ENCODE peak calls at places on chromosome 4, in eight cellular contexts. H is PC-3, C is Caco-2, R is spleen, J is dorsolateral prefrontal cortex, G is right atrium auricular region, T is fibroblast of the aortic adventitia, M is brain microvascular endothelial cell. X is an unnamed sample.

GRCh38 chr4:153154010-153154975 is 50.0 kb upstream of the TRIM2 start:
- DNase-seq in C (no peak), R (no peak), H (peak), J (no peak), T (peak), G (no peak), M (peak), X (peak)

GRCh38 chr4:158172558-158173258 is at the start of gene GASK1B:
- DNase-seq in T (peak), G (no peak), C (peak), J (no peak), R (no peak), M (peak), H (peak), X (peak)

GRCh38 chr4:18042754-18043153 is 21.2 kb upstream of the LCORL start:
- DNase-seq in J (no peak), G (no peak), T (no peak), M (no peak), R (no peak), C (peak), H (peak), X (no peak)

GRCh38 chr4:104906274-104906673 is 240.4 kb upstream of the TET2 start:
- DNase-seq in H (no peak), M (no peak), J (no peak), T (peak), G (no peak), C (no peak), R (no peak), X (no peak)

GRCh38 chr4:337932-338758 is 531 bp downstream of the ZNF141 start:
- DNase-seq in G (no peak), H (no peak), T (peak), J (peak), M (peak), R (peak), C (peak), X (peak)

GRCh38 chr4:113636438-113636818 is 125.1 kb downstream of the CAMK2D start:
- DNase-seq in R (no peak), C (no peak), G (no peak), J (no peak), M (no peak), T (no peak), H (peak), X (no peak)

GRCh38 chr4:23887989-23888388 is 1.9 kb downstream of the PPARGC1A start:
- DNase-seq in R (no peak), G (no peak), J (no peak), T (no peak), C (no peak), M (no peak), H (no peak), X (no peak)

GRCh38 chr4:188021548-188022249 is 26.1 kb downstream of the ZFP42 start:
- DNase-seq in J (no peak), H (peak), M (no peak), R (no peak), T (no peak), G (no peak), C (peak), X (no peak)

GRCh38 chr4:158793021-158793420 is 24.2 kb downstream of the FNIP2 start:
- DNase-seq in H (peak), C (no peak), M (no peak), R (no peak), J (no peak), G (no peak), T (no peak), X (peak)

GRCh38 chr4:143335979-143336827 is 473 bp upstream of the GAB1 start:
- DNase-seq in H (peak), G (peak), M (peak), R (peak), T (peak), J (peak), C (peak), X (peak)

GRCh38 chr4:82287720-82288119 is 86.1 kb downstream of the HNRNPD start:
- DNase-seq in J (no peak), G (no peak), R (no peak), C (no peak), T (no peak), H (peak), M (no peak), X (no peak)

GRCh38 chr4:86608757-86609375 is 14.8 kb downstream of the PTPN13 start:
- DNase-seq in J (no peak), C (no peak), G (no peak), M (no peak), T (no peak), R (no peak), H (no peak), X (no peak)

GRCh38 chr4:110055014-110055768 is 142.5 kb downstream of the EGF start:
- DNase-seq in M (peak), R (no peak), G (no peak), C (no peak), H (peak), T (peak), J (no peak), X (no peak)
- H3K4me3 ChIP-seq in M (no peak), R (no peak), G (no peak), C (no peak), H (no peak), T (no peak), J (no peak), X (no peak)

DNA sequence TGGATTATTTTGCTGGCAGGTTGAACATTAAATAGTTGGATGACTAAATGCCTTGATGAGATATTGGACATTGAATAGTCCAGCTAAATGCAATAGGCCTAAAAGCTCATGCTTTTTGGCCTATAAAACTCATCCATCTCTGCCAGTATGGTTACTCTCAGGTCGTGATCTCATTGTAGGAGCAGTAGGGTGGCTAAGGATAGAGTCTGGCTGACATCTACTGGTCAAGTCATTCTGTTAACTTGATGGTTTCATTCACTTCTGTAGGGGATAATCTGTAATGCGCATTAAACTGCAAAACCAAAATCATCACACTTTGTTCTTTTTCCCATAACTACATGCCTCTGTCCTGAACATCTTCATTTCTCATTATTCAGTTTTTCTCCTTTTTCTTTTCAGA is 227.0 kb downstream of the DKK2 start:
- DNase-seq in G (no peak), H (peak), C (peak), M (peak), T (peak), J (no peak), R (no peak), X (peak)
- TF ChIP-seq CTCF in G (no peak), H (peak), C (peak), M (peak), T (peak), J (peak), R (no peak), X (peak)

DNA sequence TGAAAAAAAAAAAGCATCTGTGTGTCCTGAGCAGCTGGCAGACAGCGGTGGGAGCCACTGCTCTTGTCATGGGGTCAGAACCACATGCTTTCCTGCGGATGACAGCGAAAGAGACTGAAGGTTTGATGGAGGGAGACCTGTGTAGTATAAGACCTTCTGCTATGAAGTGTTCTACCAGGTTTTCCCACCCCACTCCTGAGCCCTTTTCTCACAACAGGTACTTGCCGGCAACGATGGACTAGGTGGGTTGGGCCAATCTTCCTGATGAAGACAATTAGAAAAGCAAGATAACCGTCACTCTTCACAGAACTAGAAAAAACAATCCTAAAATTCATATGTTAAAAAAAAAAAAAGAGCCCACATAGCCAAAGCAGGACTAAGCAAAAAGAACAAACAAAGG is 107.3 kb downstream of the AFAP1 start:
- DNase-seq in J (no peak), H (no peak), G (no peak), T (no peak), C (no peak), R (no peak), M (no peak), X (no peak)
- H3K4me3 ChIP-seq in J (no peak), H (no peak), G (no peak), T (no peak), C (no peak), R (no peak), M (no peak), X (no peak)

DNA sequence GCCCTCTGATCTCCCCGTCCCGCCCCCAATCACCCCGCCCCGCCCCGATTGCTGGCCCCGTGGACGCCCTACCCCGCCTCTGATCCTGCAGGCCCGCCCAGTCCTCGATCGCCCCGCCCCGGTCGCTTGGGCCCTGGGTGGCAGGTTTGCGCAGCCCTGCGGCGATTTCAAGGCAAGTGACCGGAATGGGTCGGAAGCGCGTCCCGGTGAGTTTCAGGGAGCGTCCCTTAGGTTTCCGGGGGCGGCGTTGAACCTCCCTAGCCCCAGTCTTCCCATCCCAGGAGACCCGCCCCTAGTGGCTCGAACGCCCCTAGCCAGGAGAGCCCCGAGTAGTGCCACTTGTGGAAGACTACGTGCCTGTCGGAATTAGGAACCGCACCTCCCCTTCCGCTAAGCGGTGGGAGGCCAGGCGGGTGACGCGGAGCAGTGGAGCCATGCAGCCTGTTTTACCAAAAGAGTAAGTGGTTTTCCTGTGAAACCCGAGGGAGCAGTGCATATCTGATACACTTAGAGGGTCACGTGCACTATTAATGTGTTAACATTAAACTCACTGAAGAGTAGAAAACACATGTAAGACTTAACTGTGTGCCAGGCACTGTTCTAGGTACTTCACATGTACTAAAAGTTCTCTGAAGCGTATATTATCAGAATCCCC is 350 bp upstream of the TEC start:
- DNase-seq in T (peak), R (peak), H (peak), M (peak), C (peak), J (peak), G (peak), X (peak)
- TF ChIP-seq CTCF in T (peak), R (peak), H (no peak), M (peak), C (peak), J (no peak), G (no peak), X (peak)